ENCODE peak calls at places on chromosomes 16 and 17, in five cellular contexts. C is Caco-2; J is neural progenitor cell; Z is heart left ventricle; H is CD8-positive, alpha-beta T cell. G is an unnamed sample. For H3K9me3 and H3K4me1, the result is how much of the 10 kb centered on the place peaks cover.

GRCh38 chr16:84943620-84944019 is 67.7 kb downstream of the ZDHHC7 start:
- DNase-seq in C (no peak), J (no peak), Z (no peak), H (no peak), G (no peak)

GRCh38 chr16:11225677-11226549 is 30.1 kb downstream of the SOCS1 start:
- DNase-seq in C (no peak), J (no peak), Z (no peak), H (no peak), G (no peak)

GRCh38 chr16:56989988-56990387 is 631 bp downstream of the NLRC5 start:
- DNase-seq in C (peak), J (no peak), Z (no peak), H (no peak), G (no peak)

GRCh38 chr17:8225813-8226535 is 15.6 kb upstream of the AURKB start:
- DNase-seq in C (peak), J (peak), Z (no peak), H (peak), G (peak)

GRCh38 chr17:81279278-81280073 is 15.6 kb downstream of the SLC38A10 start:
- DNase-seq in C (no peak), J (no peak), Z (no peak), H (no peak), G (no peak)

GRCh38 chr16:72357860-72358259 is 185.9 kb upstream of the PMFBP1 start:
- DNase-seq in C (no peak), J (no peak), Z (no peak), H (no peak), G (no peak)

GRCh38 chr17:1762906-1763829 is 1.3 kb downstream of the SERPINF1 start:
- DNase-seq in C (no peak), J (peak), Z (peak), H (no peak), G (no peak)

GRCh38 chr16:57008440-57008839 is 19.1 kb downstream of the NLRC5 start:
- DNase-seq in C (no peak), J (no peak), Z (no peak), H (no peak), G (no peak)

GRCh38 chr17:42458497-42459255 is at the start of gene ATP6V0A1:
- DNase-seq in C (peak), J (peak), Z (peak), H (peak), G (peak)

GRCh38 chr17:42459256-42459982 is 741 bp downstream of the ATP6V0A1 start:
- DNase-seq in C (peak), J (peak), Z (peak), H (no peak), G (no peak)

GRCh38 chr17:42456223-42457106 is 2.2 kb upstream of the ATP6V0A1 start:
- DNase-seq in C (no peak), J (no peak), Z (peak), H (no peak), G (no peak)

GRCh38 chr17:42459983-42460300 is 1.3 kb downstream of the ATP6V0A1 start:
- DNase-seq in C (no peak), J (peak), Z (no peak), H (no peak), G (no peak)

GRCh38 chr17:42457107-42457787 is 1.4 kb upstream of the ATP6V0A1 start:
- DNase-seq in C (no peak), J (no peak), Z (no peak), H (no peak), G (no peak)
- H3K4me3 ChIP-seq in C (no peak), J (no peak), Z (peak), H (no peak), G (no peak)

GRCh38 chr17:82948081-82948511 is 108.3 kb upstream of the ZNF750 start:
- DNase-seq in C (peak), J (no peak), Z (no peak), H (no peak), G (no peak)
- H3K9me3 ChIP-seq in C (under half), J (under half), Z (under half), H (under half), G (under half)

DNA sequence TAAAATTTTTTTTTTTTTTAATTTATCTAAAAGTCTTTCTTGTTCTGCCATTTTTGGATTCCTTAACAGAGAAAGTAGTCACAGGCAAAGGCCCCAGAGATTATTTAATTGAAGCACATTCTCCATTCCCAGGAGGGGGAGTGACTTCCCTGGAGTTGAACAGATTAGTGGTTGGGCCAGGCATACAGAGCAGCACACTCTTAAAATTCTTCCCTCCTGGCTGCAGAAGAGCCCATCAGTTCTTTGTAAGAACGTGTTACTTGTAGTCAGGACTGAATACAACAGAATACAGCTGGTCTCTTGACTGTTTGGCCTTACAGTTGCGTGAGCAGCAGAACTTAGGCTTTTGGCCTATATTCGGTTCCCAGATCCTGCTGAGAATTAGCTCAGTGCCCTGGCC is 1.8 kb downstream of the ALKBH5 start:
- DNase-seq in C (no peak), J (peak), Z (no peak), H (no peak), G (no peak)
- H3K4me1 ChIP-seq in C (under half), J (under half), Z (half or more), H (half or more), G (half or more)

GRCh38 chr17:34291721-34292348 is 6.3 kb downstream of the CCL11 start:
- DNase-seq in C (no peak), J (no peak), Z (no peak), H (no peak), G (no peak)
- H3K4me3 ChIP-seq in C (no peak), J (no peak), Z (no peak), H (no peak), G (no peak)

DNA sequence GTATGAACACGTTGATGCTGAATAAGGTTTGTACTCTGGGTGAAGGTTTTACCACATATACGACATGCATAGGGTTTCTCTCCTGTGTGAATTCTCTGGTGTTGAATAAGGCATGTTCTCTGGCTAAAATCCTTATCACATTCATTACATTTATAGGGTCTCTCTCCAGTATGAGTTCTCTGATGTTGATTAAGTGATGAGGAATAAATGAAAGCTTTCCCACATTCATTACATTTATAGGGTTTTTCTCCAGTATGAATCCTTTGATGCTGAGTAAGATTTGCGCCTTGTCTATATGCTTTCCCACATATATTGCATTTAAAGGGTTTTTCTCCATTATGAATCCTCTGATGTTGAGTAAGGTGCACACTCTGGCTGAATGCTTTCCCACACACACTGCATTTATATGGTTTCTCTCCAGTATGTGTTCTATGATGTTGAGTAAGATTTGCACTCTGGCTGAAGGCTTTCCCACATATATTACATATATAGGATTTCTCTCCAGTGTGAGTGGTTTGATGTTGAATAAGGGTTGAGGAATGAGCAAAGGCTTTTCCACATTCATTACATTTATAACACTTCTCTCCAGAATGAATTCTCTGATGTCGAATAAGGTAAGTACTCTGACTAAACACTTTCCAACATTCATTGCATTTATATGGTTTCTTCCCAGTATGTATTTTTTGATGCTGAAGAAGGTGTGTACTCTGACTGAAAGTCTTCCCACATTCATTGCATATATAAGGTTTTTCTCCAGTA is 16.9 kb downstream of the ZNF287 start:
- DNase-seq in C (no peak), J (no peak), Z (no peak), H (no peak), G (no peak)
- H3K9me3 ChIP-seq in C (under half), J (half or more), Z (half or more), H (half or more), G (under half)

GRCh38 chr17:65058151-65058550 is 1.6 kb upstream of the GNA13 start:
- DNase-seq in C (no peak), J (no peak), Z (no peak), H (no peak), G (no peak)

GRCh38 chr17:65058615-65059014 is 2.1 kb upstream of the GNA13 start:
- DNase-seq in C (no peak), J (no peak), Z (no peak), H (no peak), G (no peak)

GRCh38 chr17:65055708-65056638 is 567 bp downstream of the GNA13 start:
- DNase-seq in C (peak), J (peak), Z (peak), H (peak), G (peak)

GRCh38 chr17:65055280-65055707 is 1.2 kb downstream of the GNA13 start:
- DNase-seq in C (no peak), J (no peak), Z (no peak), H (no peak), G (no peak)

GRCh38 chr17:65057520-65058075 is 1.1 kb upstream of the GNA13 start:
- DNase-seq in C (no peak), J (no peak), Z (peak), H (no peak), G (no peak)
- H3K4me1 ChIP-seq in C (under half), J (under half), Z (under half), H (under half), G (under half)

GRCh38 chr16:64416232-64417010 is 705.4 kb downstream of the CDH11 start:
- DNase-seq in C (no peak), J (no peak), Z (no peak), H (no peak), G (no peak)
- H3K4me3 ChIP-seq in C (no peak), J (no peak), Z (peak), H (no peak), G (no peak)

GRCh38 chr16:24771779-24772157 is 42.3 kb downstream of the TNRC6A start:
- DNase-seq in C (no peak), J (no peak), Z (no peak), H (no peak), G (no peak)
- H3K9me3 ChIP-seq in C (under half), J (under half), Z (under half), H (under half), G (under half)

GRCh38 chr17:38886643-38887010 is 16.8 kb downstream of the LASP1 start:
- DNase-seq in C (no peak), J (no peak), Z (no peak), H (no peak), G (no peak)

GRCh38 chr17:38885728-38886642 is 16.1 kb downstream of the LASP1 start:
- DNase-seq in C (no peak), J (peak), Z (no peak), H (no peak), G (no peak)

GRCh38 chr17:38881600-38882191 is 11.8 kb downstream of the LASP1 start:
- DNase-seq in C (no peak), J (peak), Z (peak), H (no peak), G (peak)

GRCh38 chr17:38885044-38885727 is 15.3 kb downstream of the LASP1 start:
- DNase-seq in C (peak), J (peak), Z (no peak), H (no peak), G (no peak)

DNA sequence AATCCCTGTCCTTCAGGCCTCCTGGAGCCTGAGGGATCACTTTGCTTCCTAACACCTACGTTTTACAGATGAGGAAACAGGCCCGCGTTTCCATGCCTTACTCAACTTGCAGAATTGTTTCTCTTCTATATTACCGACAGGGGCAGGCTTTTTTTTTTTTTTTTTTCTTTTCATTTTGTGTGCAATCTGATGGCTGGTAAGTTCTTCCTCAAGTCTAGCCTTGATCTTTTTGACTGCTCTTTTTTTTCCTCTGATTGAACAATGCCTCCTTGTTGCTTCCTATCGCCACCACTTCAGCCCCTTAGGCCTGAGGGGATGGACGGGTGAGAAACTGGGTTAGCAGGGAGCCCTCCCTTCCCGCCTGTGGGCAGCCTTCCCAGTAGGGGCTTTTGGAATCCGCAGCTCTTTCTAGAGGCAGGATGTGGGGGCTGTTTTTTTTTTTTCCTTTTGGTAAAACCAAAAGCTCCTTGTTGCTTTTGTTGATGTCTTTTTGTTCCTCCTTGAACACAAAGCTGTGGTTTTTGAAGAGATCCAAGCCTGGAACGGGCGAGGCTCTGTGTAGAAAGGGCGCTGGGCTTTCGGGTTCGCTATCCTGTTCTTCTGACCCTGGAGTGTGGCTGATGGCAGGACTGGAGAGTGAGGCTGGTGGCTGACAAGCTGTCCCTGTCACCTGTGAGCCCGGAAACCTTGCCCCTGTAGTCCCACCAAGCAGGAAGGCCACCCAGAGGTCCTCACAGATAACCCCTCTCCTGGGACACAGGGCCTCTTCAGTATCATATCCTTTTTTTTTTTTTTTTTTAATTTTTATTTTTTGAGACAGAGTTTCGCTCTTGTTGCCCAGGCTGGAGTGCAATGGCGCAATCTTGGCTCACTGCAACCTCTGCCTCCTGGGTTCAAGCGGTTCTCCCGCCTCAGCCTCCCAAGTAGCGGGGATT is 14.0 kb downstream of the LASP1 start:
- DNase-seq in C (no peak), J (peak), Z (no peak), H (no peak), G (no peak)
- H3K4me1 ChIP-seq in C (half or more), J (half or more), Z (half or more), H (half or more), G (half or more)

DNA sequence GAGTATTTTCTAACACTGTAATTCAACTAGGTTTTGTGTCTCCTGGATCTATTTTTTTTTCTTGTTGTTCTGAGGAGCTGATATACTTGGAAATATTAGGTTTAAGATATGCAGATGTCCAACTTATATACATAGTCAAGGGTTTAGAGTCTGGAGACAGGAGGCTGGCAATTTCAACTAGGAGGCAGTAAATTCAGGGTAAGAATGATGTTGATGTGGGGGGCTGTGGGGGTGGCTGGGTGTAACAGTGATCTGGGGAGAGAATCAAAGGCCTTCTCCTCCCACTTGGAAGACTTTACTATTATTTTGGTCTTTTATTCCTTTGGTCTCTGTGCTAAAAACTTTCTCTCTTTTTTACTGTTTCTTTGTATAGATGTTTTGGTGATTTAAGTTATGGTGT is 88.0 kb downstream of the MAP2K6 start:
- DNase-seq in C (no peak), J (no peak), Z (no peak), H (no peak), G (no peak)
- H3K4me3 ChIP-seq in C (peak), J (no peak), Z (peak), H (no peak), G (no peak)

G was measured in CD8-positive, alpha-beta memory T cell.